ENCODE peak calls at places on chromosomes 1 and 21, in four cellular contexts. S, U, G and H are unnamed samples.

GRCh38 chr1:200279810-200280411 is 129.9 kb downstream of the ZNF281 start:
- DNase-seq in U (peak; percentile 84), S (peak; percentile 84), G (peak; percentile 71), H (peak; percentile 60)

GRCh38 chr1:27591622-27592021 is 12.3 kb downstream of the AHDC1 start:
- DNase-seq in S (no peak), U (no peak), G (no peak), H (peak; percentile 38)

GRCh38 chr1:94305704-94306103 is 68.3 kb upstream of the ARHGAP29 start:
- DNase-seq in S (no peak), U (no peak), G (no peak), H (peak; percentile 85)

GRCh38 chr21:36385233-36385908 is at the start of gene CHAF1B:
- DNase-seq in G (peak; percentile 83), U (peak; percentile 82), S (peak; percentile 98), H (peak; percentile 65)

GRCh38 chr1:243421784-243422183 is 165.9 kb downstream of the SDCCAG8 start:
- DNase-seq in G (peak; percentile 40), U (peak; percentile 64), S (no peak), H (peak; percentile 85)

GRCh38 chr1:160285506-160285905 is 573 bp upstream of the PEX19 start:
- DNase-seq in U (no peak), S (no peak), G (no peak), H (no peak)

GRCh38 chr1:19709255-19709765 is 44.6 kb downstream of the HTR6 start:
- DNase-seq in G (no peak), U (no peak), S (no peak), H (no peak)

GRCh38 chr1:67683306-67683705 is 1.7 kb upstream of the GADD45A start:
- DNase-seq in G (no peak), U (no peak), S (no peak), H (peak; percentile 78)

GRCh38 chr1:164635784-164636729 is 77.1 kb downstream of the PBX1 start:
- DNase-seq in U (no peak), S (no peak), G (no peak), H (no peak)

GRCh38 chr1:198678901-198679329 is 40.1 kb downstream of the PTPRC start:
- DNase-seq in G (peak; percentile 42), U (no peak), S (no peak), H (no peak)

GRCh38 chr1:1796466-1796865 is 18.2 kb upstream of the NADK start:
- DNase-seq in U (no peak), S (no peak), G (no peak), H (no peak)

GRCh38 chr1:4276238-4276637 is 376.2 kb upstream of the C1orf174 start:
- DNase-seq in U (no peak), S (no peak), G (no peak), H (no peak)

GRCh38 chr1:201016211-201016651 is 7.3 kb downstream of the KIF21B start:
- DNase-seq in G (no peak), U (no peak), S (no peak), H (peak; percentile 34)

GRCh38 chr1:218380125-218380977 is 35.2 kb downstream of the TGFB2 start:
- DNase-seq in G (no peak), U (peak; percentile 6), S (no peak), H (peak; percentile 78)

GRCh38 chr1:37602750-37603694 is 7.3 kb upstream of the GNL2 start:
- DNase-seq in G (peak; percentile 57), U (peak; percentile 75), S (peak; percentile 52), H (peak; percentile 16)

GRCh38 chr1:218408942-218409341 is 63.8 kb downstream of the TGFB2 start:
- DNase-seq in S (no peak), G (no peak), U (peak; percentile 43), H (no peak)

GRCh38 chr1:6499318-6499717 is 7.9 kb upstream of the PLEKHG5 start:
- DNase-seq in G (no peak), S (no peak), U (no peak), H (no peak)

GRCh38 chr1:22830131-22830566 is 119.5 kb downstream of the EPHB2 start:
- DNase-seq in G (no peak), U (no peak), S (no peak), H (no peak)

GRCh38 chr1:15950763-15951295 is 25.1 kb downstream of the ZBTB17 start:
- DNase-seq in G (no peak), S (no peak), U (no peak), H (peak; percentile 42)

GRCh38 chr1:46134660-46135331 is 2.4 kb upstream of the PIK3R3 start:
- DNase-seq in S (no peak), G (no peak), U (no peak), H (peak; percentile 95)

GRCh38 chr1:206469933-206470691 is at the start of gene IKBKE:
- DNase-seq in U (peak; percentile 89), S (peak; percentile 68), G (peak; percentile 77), H (peak; percentile 73)

GRCh38 chr1:93120614-93121013 is 41.5 kb downstream of the MTF2 start:
- DNase-seq in S (no peak), G (no peak), U (no peak), H (no peak)

GRCh38 chr1:99527545-99527944 is 118.4 kb upstream of the PALMD start:
- DNase-seq in S (no peak), U (no peak), G (no peak), H (no peak)

GRCh38 chr1:99520121-99520520 is 125.8 kb upstream of the PALMD start:
- DNase-seq in S (no peak), U (no peak), G (no peak), H (no peak)

GRCh38 chr1:99529002-99529401 is 116.9 kb upstream of the PALMD start:
- DNase-seq in G (no peak), U (no peak), S (no peak), H (no peak)

GRCh38 chr1:99527078-99527477 is 118.8 kb upstream of the PALMD start:
- DNase-seq in S (no peak), U (peak; percentile 25), G (no peak), H (peak; percentile 20)

GRCh38 chr1:99525313-99525712 is 120.6 kb upstream of the PALMD start:
- DNase-seq in U (no peak), G (no peak), S (no peak), H (no peak)
- H4K5ac ChIP-seq in U (no peak overlapping the region), G (no peak overlapping the region), S (no peak overlapping the region), H (no peak overlapping the region)

DNA sequence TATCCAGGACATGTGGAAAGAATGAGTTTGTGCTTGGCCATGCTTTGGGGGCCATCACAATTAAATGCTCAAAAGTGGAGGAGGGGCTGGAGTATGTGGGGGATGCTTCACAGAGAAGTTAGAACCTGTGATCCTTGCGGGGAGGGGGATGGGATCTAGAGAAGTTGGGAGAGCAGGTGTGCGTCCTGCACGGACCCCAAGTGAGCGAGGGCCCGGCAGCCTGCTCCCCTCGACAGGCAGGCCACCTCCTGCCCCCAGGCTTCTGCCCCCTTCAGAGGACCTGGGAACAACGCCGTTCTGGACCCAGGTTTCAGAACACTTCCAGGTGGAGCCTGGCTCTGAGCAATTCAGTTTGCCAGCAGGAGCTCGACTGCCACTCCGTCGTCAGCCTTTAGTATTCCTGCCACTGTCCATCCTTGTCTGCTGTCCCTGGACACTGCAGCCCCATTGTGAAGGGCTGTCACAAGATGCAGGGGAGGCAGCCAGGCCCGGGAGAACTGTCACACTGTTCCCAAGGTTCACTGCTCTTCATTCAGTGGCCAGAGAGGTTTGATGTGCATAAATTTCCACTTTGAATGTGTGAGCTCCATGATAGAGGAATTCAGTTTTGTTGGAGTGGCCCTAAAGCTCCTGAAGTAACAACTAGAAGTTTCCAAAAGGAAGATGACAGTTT is 112.2 kb downstream of the DHRS3 start:
- DNase-seq in S (no peak), U (no peak), G (no peak), H (no peak)
- H4K5ac ChIP-seq in S (no peak overlapping the region), U (no peak overlapping the region), G (no peak overlapping the region), H (no peak overlapping the region)

GRCh38 chr21:39803393-39803792 is 58.4 kb downstream of the IGSF5 start:
- DNase-seq in S (no peak), G (no peak), U (no peak), H (no peak)

GRCh38 chr21:39807738-39808137 is 59.5 kb upstream of the PCP4 start:
- DNase-seq in U (no peak), S (no peak), G (no peak), H (no peak)

GRCh38 chr21:39802226-39802625 is 57.2 kb downstream of the IGSF5 start:
- DNase-seq in U (no peak), S (no peak), G (no peak), H (no peak)

GRCh38 chr21:39804264-39804663 is 59.3 kb downstream of the IGSF5 start:
- DNase-seq in U (no peak), G (no peak), S (no peak), H (no peak)

DNA sequence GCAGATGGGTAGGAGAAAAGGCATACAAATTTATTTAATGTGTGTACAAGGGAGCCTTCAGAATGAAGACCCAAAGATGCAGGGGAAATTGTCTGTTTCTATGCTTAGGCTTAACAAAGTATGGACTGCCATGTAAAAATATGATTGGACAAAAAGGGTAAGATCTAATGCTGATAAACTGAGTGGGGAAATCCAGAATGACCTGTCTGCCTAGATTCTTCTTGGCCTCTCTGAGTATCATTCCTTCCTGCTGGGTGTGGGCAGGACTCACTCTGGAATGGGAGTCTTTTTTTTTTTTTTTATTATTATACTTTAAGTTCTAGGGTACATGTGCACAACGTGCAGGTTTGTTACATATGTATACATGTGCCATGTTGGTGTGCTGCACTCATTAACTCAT is 61.0 kb downstream of the IGSF5 start:
- DNase-seq in U (no peak), G (no peak), S (no peak), H (no peak)
- H4K5ac ChIP-seq in U (no peak overlapping the region), G (no peak overlapping the region), S (no peak overlapping the region), H (no peak overlapping the region)

DNA sequence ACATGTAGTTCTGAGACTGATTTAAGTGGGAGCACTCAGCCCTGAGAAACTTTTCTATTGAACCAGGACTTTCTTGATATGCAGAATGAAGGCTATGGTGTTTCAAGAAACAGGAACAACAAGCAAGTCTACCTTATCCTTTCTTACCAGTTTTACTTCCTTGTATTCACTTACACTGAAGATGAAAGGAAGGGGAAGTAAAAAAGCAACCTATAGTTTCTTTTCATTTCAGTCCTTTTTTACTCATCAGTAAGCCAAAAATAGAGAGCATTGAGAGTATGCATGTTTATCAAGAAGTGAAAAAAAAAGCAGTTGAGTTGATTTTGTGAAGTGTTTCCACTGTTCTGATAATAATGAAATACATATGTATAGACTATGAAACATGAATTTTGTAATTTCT is 1010.3 kb downstream of the AMY1C start:
- DNase-seq in G (no peak), S (no peak), U (no peak), H (no peak)
- H4K5ac ChIP-seq in G (no peak overlapping the region), S (no peak overlapping the region), U (no peak overlapping the region), H (no peak overlapping the region)

GRCh38 chr1:53894644-53895043 is 657 bp downstream of the DIO1 start:
- DNase-seq in S (no peak), U (no peak), G (no peak), H (no peak)

GRCh38 chr1:53895421-53895820 is 1.4 kb downstream of the DIO1 start:
- DNase-seq in S (no peak), G (no peak), U (no peak), H (no peak)

GRCh38 chr1:53893999-53894636 is at the start of gene DIO1:
- DNase-seq in G (peak; percentile 61), S (no peak), U (no peak), H (no peak)

GRCh38 chr1:53899206-53899628 is 5.2 kb downstream of the DIO1 start:
- DNase-seq in U (no peak), S (no peak), G (no peak), H (peak; percentile 69)

GRCh38 chr1:53896673-53897229 is 2.8 kb downstream of the DIO1 start:
- DNase-seq in U (no peak), S (no peak), G (no peak), H (peak; percentile 87)
- H4K5ac ChIP-seq in U (no peak overlapping the region), S (no peak overlapping the region), G (no peak overlapping the region), H (no peak overlapping the region)

DNA sequence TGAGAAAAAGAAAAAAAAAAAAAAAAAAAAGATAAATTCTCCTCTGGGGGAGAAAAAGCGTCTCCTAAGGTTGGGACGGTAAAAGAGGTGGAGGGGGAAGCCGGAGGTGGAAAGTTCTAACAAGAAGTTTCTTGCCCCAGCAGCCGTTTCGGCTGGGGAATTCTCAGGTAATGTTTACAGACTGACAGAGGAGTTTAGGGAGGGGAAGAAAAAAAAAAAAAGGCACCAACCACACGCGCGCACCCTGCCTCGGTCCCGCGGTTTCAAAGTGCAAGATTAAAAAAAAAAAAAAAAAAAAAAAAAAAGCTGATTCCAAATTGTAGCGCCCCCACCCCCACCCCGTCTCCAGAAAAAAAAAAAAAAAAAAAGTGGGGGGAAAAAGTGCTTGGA is 504 bp downstream of the DHRS3 start:
- DNase-seq in U (peak; percentile 54), S (no peak), G (no peak), H (no peak)
- H4K5ac ChIP-seq in U (no peak overlapping the region), S (peak overlapping the region; percentile 53), G (no peak overlapping the region), H (no peak overlapping the region)